ENCODE peak calls at places on chromosomes 2 and 18, in five cellular contexts. F is fibroblast of lung, Q is HFF-Myc, N is SHP77, C is right atrium auricular region. O is an unnamed sample.
A peak's percentile ranks its signal among the peaks of the same experiment; 100 is the strongest.

GRCh38 chr2:95060446-95061118 is 35.1 kb downstream of the MAL start:
- DNase-seq in N (no peak), Q (no peak), C (no peak), F (no peak), O (no peak)

GRCh38 chr2:150222317-150222716 is 265.1 kb downstream of the RND3 start:
- DNase-seq in C (no peak), N (no peak), F (no peak), Q (no peak), O (no peak)

GRCh38 chr2:202639233-202639632 is 4.5 kb downstream of the FAM117B start:
- DNase-seq in N (no peak), C (no peak), F (no peak), Q (no peak), O (no peak)

GRCh38 chr18:56570971-56571370 is 67.4 kb downstream of the TXNL1 start:
- DNase-seq in C (no peak), N (no peak), Q (no peak), F (no peak), O (no peak)

GRCh38 chr2:233769260-233769659 is 8.9 kb upstream of the MROH2A start:
- DNase-seq in N (no peak), Q (no peak), F (no peak), C (no peak), O (no peak)

GRCh38 chr2:40653829-40654228 is 201.9 kb upstream of the SLC8A1 start:
- DNase-seq in C (no peak), F (peak; percentile 11), N (no peak), Q (no peak), O (no peak)

GRCh38 chr2:102141011-102141914 is 1.3 kb upstream of the IL1R1 start:
- DNase-seq in Q (peak; percentile 93), F (peak; percentile 80), N (no peak), C (no peak), O (peak; percentile 27)

GRCh38 chr2:152154462-152154861 is 21.1 kb downstream of the STAM2 start:
- DNase-seq in C (no peak), F (no peak), Q (no peak), N (no peak), O (no peak)

GRCh38 chr2:1823187-1824169 is 79.2 kb upstream of the PXDN start:
- DNase-seq in F (no peak), N (no peak), Q (no peak), C (no peak), O (no peak)

GRCh38 chr2:205543937-205544702 is 138.2 kb upstream of the NRP2 start:
- DNase-seq in N (no peak), Q (no peak), C (no peak), F (no peak), O (no peak)

GRCh38 chr2:173981520-173981919 is 16.3 kb upstream of the SP3 start:
- DNase-seq in N (no peak), F (no peak), C (no peak), Q (no peak), O (no peak)

GRCh38 chr2:152624805-152625204 is 92.5 kb downstream of the PRPF40A start:
- DNase-seq in N (no peak), Q (no peak), F (peak; percentile 19), C (no peak), O (no peak)

GRCh38 chr2:217947341-217948316 is 55.2 kb downstream of the TNS1 start:
- DNase-seq in F (no peak), C (no peak), N (no peak), Q (no peak), O (no peak)

GRCh38 chr2:144430722-144431163 is 89.2 kb downstream of the ZEB2 start:
- DNase-seq in C (no peak), Q (no peak), F (peak; percentile 74), N (no peak), O (peak; percentile 35)

GRCh38 chr18:36634573-36635216 is 194.1 kb downstream of the TPGS2 start:
- DNase-seq in N (no peak), F (peak; percentile 52), Q (no peak), C (no peak), O (no peak)

GRCh38 chr18:49841236-49842217 is 28.2 kb upstream of the ACAA2 start:
- DNase-seq in F (no peak), N (no peak), Q (no peak), C (peak; percentile 55), O (no peak)

GRCh38 chr18:79522451-79523220 is 126.9 kb downstream of the NFATC1 start:
- DNase-seq in C (peak; percentile 55), F (no peak), Q (no peak), N (no peak), O (no peak)

GRCh38 chr18:2642771-2643170 is 12.8 kb upstream of the SMCHD1 start:
- DNase-seq in F (peak; percentile 30), C (no peak), Q (no peak), N (no peak), O (no peak)

GRCh38 chr2:79994161-79994560 is 310.4 kb downstream of the LRRTM1 start:
- DNase-seq in Q (no peak), C (no peak), N (no peak), F (no peak), O (no peak)

GRCh38 chr2:19607400-19607799 is 249.0 kb upstream of the OSR1 start:
- DNase-seq in F (peak; percentile 67), N (no peak), Q (no peak), C (no peak), O (no peak)

O was measured in heart right ventricle.